ENCODE peak calls at places on chromosomes 3 and 15, in seven cellular contexts. Y is DND-41, F is H1, M is K562, I is astrocyte, K is GM23248, W is neural progenitor cell. U is an unnamed sample. For H3K9me3 and H3K4me1, the result is how much of the 10 kb centered on the place peaks cover.

GRCh38 chr15:68272797-68273271 is 4.7 kb upstream of the FEM1B start:
- DNase-seq in Y (no peak), F (no peak), M (no peak), I (peak), K (peak), W (no peak), U (no peak)

GRCh38 chr3:128618398-128618726 is 32.3 kb downstream of the RPN1 start:
- DNase-seq in Y (no peak), F (no peak), M (no peak), I (no peak), K (peak), W (no peak), U (no peak)

GRCh38 chr15:56832125-56832524 is 86.3 kb upstream of the TCF12 start:
- DNase-seq in Y (no peak), F (no peak), M (no peak), I (no peak), K (peak), W (no peak), U (no peak)

GRCh38 chr3:186360779-186361178 is 1.3 kb downstream of the DGKG start:
- DNase-seq in Y (no peak), F (peak), M (no peak), I (no peak), K (no peak), W (peak), U (no peak)

GRCh38 chr3:71456155-71456554 is 127.4 kb downstream of the FOXP1 start:
- DNase-seq in Y (no peak), F (no peak), M (no peak), I (no peak), K (no peak), W (no peak), U (no peak)

GRCh38 chr15:77181305-77182074 is 110.6 kb upstream of the TSPAN3 start:
- DNase-seq in Y (no peak), F (no peak), M (no peak), I (no peak), K (no peak), W (no peak), U (no peak)

GRCh38 chr3:65751123-65751700 is 287.5 kb downstream of the MAGI1 start:
- DNase-seq in Y (peak), F (peak), M (peak), I (no peak), K (peak), W (peak), U (no peak)

GRCh38 chr3:188380252-188380651 is 226.3 kb downstream of the LPP start:
- DNase-seq in Y (no peak), F (no peak), M (no peak), I (no peak), K (no peak), W (no peak), U (no peak)

GRCh38 chr3:158830391-158830790 is 28.5 kb downstream of the MFSD1 start:
- DNase-seq in Y (no peak), F (no peak), M (no peak), I (peak), K (peak), W (no peak), U (peak)

GRCh38 chr3:20405731-20406130 is 219.7 kb upstream of the SGO1 start:
- DNase-seq in Y (no peak), F (no peak), M (no peak), I (peak), K (peak), W (no peak), U (no peak)

GRCh38 chr3:157120071-157120892 is 39.7 kb downstream of the CCNL1 start:
- DNase-seq in Y (no peak), F (no peak), M (no peak), I (no peak), K (no peak), W (no peak), U (no peak)

GRCh38 chr3:118938183-118938961 is 96.3 kb downstream of the IGSF11 start:
- DNase-seq in Y (no peak), F (no peak), M (peak), I (peak), K (no peak), W (no peak), U (no peak)

GRCh38 chr3:126137490-126138130 is 42.8 kb downstream of the ALDH1L1 start:
- DNase-seq in Y (no peak), F (peak), M (no peak), I (no peak), K (no peak), W (no peak), U (no peak)

GRCh38 chr15:44781128-44781810 is 44.9 kb downstream of the TRIM69 start:
- DNase-seq in Y (no peak), F (no peak), M (peak), I (no peak), K (no peak), W (no peak), U (no peak)

DNA sequence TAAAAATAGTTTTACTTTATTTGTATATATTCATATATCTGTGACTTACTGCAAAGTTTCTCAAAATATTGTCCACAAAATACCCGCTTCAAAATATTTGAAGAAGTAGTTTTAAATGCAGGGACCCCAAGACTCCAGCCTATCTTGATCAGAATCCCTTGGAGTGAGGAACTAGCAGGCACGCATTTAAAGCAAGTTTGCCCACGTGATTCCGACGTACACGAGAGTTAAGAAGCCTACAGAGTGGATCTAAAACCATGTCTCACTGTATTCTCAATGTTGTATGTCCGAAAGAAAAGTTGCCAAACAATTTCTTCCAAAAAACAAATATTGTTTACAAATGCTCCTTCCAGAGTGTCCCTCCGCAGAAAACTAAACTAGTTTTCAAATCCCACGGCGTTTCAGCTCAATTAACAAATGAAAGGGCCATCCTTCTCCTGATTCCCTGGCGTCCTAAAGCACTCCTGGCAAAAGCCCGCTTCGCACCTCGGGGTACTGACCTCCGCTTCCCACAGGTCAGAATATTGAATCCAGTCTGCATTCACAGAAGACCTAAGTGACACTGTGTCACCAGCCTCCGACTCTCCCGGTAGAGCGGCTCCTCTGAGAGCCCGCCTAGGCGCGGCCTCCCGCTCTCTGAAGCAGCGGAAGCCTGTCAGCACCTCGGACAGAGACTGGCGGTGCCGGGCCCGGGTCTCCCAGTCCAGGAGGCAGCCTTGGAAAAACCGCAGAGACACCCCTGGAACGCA is 1.5 kb downstream of the GABRB3 start:
- DNase-seq in Y (no peak), F (peak), M (no peak), I (no peak), K (peak), W (peak), U (no peak)
- TF ChIP-seq EZH2 in Y (no peak), F (no peak), M (no peak), I (no peak), K (no peak), W (no peak), U (peak)

DNA sequence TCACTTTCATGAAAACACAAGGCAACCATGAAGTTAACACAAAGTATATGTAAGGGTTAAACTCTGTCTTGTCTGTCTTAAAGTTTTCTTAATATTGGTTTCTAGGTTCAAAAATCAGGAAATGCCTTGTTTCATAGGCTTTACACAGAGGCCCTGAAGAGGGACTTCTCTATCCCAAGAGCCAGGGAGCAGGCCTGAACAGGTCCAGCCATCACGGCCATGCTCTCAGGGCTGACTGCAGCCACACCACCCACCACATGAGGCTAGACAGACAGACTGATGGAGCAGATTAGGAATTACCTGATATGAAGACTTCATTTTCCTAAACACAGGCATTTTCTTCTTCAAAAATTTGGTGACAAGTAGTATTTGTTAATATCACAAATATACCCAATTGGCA is 502.9 kb downstream of the GABRG3 start:
- DNase-seq in Y (no peak), F (no peak), M (no peak), I (no peak), K (no peak), W (no peak), U (no peak)
- H3K9me3 ChIP-seq in Y (under half), F (under half), M (under half), I (under half), K (under half), W (under half), U (under half)

GRCh38 chr15:92074646-92075045 is 221.1 kb downstream of the SLCO3A1 start:
- DNase-seq in Y (no peak), F (no peak), M (no peak), I (peak), K (peak), W (no peak), U (no peak)
- H3K4me1 ChIP-seq in Y (under half), F (under half), M (under half), I (under half), K (under half), W (under half), U (under half)

GRCh38 chr3:12574656-12575055 is 17.8 kb downstream of the MKRN2 start:
- DNase-seq in Y (no peak), F (no peak), M (no peak), I (no peak), K (no peak), W (no peak), U (no peak)

GRCh38 chr3:12574131-12574530 is 17.2 kb downstream of the MKRN2 start:
- DNase-seq in Y (no peak), F (no peak), M (no peak), I (no peak), K (peak), W (no peak), U (no peak)

GRCh38 chr3:12568747-12569146 is 11.9 kb downstream of the MKRN2 start:
- DNase-seq in Y (no peak), F (no peak), M (no peak), I (no peak), K (no peak), W (no peak), U (no peak)

GRCh38 chr3:12569836-12570235 is 12.9 kb downstream of the MKRN2 start:
- DNase-seq in Y (no peak), F (no peak), M (no peak), I (no peak), K (no peak), W (no peak), U (no peak)

GRCh38 chr3:12571986-12572385 is 15.1 kb downstream of the MKRN2 start:
- DNase-seq in Y (no peak), F (no peak), M (no peak), I (no peak), K (no peak), W (no peak), U (no peak)
- TF ChIP-seq EZH2 in Y (no peak), F (no peak), M (no peak), I (no peak), K (no peak), W (no peak), U (no peak)

DNA sequence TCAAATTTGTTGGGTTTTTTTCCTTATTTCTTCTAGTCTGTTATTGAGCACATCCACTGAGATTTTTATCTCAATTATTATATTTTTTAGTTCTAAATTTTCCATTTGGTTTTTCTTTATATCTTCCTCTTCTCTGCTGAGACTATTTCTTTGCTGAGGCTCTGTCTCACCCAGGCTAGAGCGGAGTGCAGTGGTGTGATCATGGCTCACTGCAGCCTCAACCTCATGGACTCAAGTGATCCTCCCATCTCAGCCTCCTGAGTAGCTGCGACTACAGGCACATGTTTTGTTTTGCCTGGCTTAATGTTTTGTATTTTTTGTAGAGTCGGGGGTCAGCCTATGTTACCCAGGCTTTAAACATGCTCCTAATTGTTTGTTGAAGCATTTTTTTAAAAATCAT is 10.2 kb downstream of the CTDSPL start:
- DNase-seq in Y (no peak), F (no peak), M (no peak), I (no peak), K (no peak), W (no peak), U (no peak)
- H3K9me3 ChIP-seq in Y (under half), F (under half), M (under half), I (under half), K (under half), W (under half), U (under half)

DNA sequence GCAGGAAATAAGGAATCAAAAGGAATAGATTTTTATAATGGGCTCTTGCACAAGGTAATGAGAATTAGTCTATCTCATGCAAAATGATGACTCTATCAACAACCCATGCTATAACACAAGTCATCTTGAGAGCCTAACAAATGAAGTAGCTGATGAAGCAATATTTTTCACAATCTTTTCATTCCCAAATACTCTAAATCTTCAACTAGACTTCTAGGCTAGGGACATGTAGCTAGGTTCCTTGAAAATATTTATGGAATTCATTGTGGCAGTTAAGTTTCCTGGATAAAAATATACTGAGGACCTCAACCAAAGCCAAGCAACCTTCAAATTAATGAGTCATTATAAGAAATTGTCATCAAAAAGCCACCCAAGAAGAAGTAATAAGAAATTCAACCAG is 55.4 kb downstream of the DCBLD2 start:
- DNase-seq in Y (no peak), F (no peak), M (no peak), I (peak), K (peak), W (no peak), U (no peak)
- H3K4me1 ChIP-seq in Y (under half), F (under half), M (under half), I (under half), K (under half), W (under half), U (under half)

GRCh38 chr15:96362001-96362758 is 31.7 kb downstream of the NR2F2 start:
- DNase-seq in Y (no peak), F (no peak), M (no peak), I (no peak), K (no peak), W (peak), U (no peak)

GRCh38 chr15:96360581-96361308 is 30.2 kb downstream of the NR2F2 start:
- DNase-seq in Y (no peak), F (peak), M (no peak), I (no peak), K (no peak), W (peak), U (no peak)

GRCh38 chr15:96359772-96360498 is 29.4 kb downstream of the NR2F2 start:
- DNase-seq in Y (no peak), F (peak), M (no peak), I (no peak), K (peak), W (peak), U (no peak)

GRCh38 chr15:96362759-96363678 is 32.5 kb downstream of the NR2F2 start:
- DNase-seq in Y (no peak), F (peak), M (no peak), I (no peak), K (no peak), W (peak), U (no peak)

GRCh38 chr15:96361309-96362000 is 31.0 kb downstream of the NR2F2 start:
- DNase-seq in Y (no peak), F (peak), M (no peak), I (no peak), K (no peak), W (peak), U (no peak)
- TF ChIP-seq EZH2 in Y (no peak), F (peak), M (no peak), I (peak), K (no peak), W (no peak), U (peak)